ENCODE peak calls at places on chromosomes 11 and 22, in five cellular contexts. W is Calu3, I is IMR-90, X is fibroblast of pulmonary artery, P is astrocyte of the spinal cord. Z is an unnamed sample.

GRCh38 chr11:5131584-5132335 is 6.4 kb downstream of the OR52A5 start:
- DNase-seq in I (no peak), X (no peak), P (no peak), W (no peak), Z (no peak)

GRCh38 chr11:83002047-83002446 is 69.7 kb downstream of the RAB30 start:
- DNase-seq in P (no peak), I (no peak), W (no peak), X (peak), Z (no peak)

GRCh38 chr22:20211997-20212753 is 55.9 kb downstream of the RTN4R start:
- DNase-seq in P (no peak), I (peak), W (peak), X (peak), Z (peak)

GRCh38 chr11:32427935-32428664 is 7.2 kb downstream of the WT1 start:
- DNase-seq in X (no peak), W (no peak), I (no peak), P (no peak), Z (no peak)

GRCh38 chr11:67504950-67505561 is at the start of gene PITPNM1:
- DNase-seq in P (peak), I (peak), W (peak), X (peak), Z (peak)

GRCh38 chr11:11611381-11611780 is 10.4 kb downstream of the GALNT18 start:
- DNase-seq in I (no peak), X (no peak), P (no peak), W (no peak), Z (no peak)

GRCh38 chr11:61706452-61707400 is 26.5 kb downstream of the DAGLA start:
- DNase-seq in P (no peak), I (no peak), W (no peak), X (no peak), Z (no peak)

GRCh38 chr22:37206841-37207821 is 5.1 kb downstream of the SSTR3 start:
- DNase-seq in W (no peak), I (no peak), P (no peak), X (no peak), Z (peak)

GRCh38 chr11:73766763-73767162 is 5.9 kb upstream of the RAB6A start:
- DNase-seq in I (no peak), P (no peak), X (no peak), W (no peak), Z (no peak)

GRCh38 chr22:37019309-37020191 is at the start of the genes MPST and TST:
- DNase-seq in W (peak), P (peak), X (peak), I (peak), Z (peak)

GRCh38 chr22:24076091-24076867 is 65.2 kb downstream of the CABIN1 start:
- DNase-seq in X (no peak), W (no peak), P (no peak), I (peak), Z (no peak)

GRCh38 chr22:30127749-30128166 is 47.5 kb downstream of the HORMAD2 start:
- DNase-seq in I (peak), X (peak), W (no peak), P (peak), Z (no peak)

DNA sequence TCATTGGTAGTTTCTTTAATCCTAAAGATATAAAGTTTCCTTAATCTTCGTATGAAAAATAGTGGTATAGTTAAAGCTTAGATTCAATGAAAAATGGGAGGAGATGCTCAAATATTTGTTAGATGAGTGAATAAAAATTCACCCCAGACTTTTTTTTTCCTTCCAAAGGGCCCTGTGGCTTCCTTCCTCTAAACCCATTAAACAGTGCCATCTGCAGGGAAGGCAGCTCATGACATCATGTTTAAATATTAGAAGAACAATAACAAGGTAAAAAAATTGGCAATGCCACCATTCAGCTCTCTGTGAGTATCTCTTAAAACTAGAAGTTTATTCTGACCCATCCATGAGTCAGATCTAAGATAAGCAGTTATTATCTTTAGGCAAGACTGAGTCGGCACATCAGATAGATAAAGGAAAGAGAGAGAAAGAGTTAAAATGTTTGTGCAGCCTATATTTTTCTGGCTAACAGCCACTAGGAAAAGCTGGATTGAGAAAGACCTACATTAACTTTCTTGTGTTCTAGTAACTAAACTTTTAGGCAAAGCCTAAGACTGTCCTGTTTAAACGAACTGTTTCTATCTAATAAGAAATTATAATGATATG is 19.1 kb upstream of the OOSP1 start:
- DNase-seq in I (peak), P (peak), X (peak), W (peak), Z (peak)
- TF ChIP-seq CTCF in I (peak), P (peak), X (peak), W (peak), Z (peak)

DNA sequence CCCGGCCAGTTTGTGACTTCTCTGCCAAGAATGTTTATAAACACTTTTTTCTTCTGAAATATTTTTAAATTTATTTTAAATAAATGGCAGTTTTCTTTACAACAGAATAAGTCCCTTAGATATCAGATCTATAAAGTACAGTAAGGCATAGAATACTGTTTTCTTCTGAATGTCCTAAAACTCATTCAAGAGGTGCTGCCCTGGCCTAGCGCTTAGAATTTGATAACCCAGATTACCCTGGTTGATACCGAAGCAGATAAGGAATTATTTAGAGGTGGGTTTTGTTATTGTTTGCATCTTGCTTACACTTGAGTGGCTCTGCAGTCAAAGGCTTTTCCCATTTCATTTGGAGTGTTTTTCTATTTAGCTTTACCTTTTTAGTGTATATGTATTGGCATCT is 1.1 kb downstream of the ACAD8 start:
- DNase-seq in X (no peak), W (no peak), I (no peak), P (no peak), Z (no peak)
- TF ChIP-seq CTCF in X (no peak), W (no peak), I (no peak), P (no peak), Z (no peak)

GRCh38 chr11:64516226-64516625 is 74.8 kb upstream of the SLC22A12 start:
- DNase-seq in P (no peak), W (no peak), X (no peak), I (no peak), Z (no peak)
- TF ChIP-seq CTCF in P (peak), W (no peak), X (no peak), I (no peak), Z (no peak)

GRCh38 chr22:34847072-34847471 is 218.9 kb upstream of the ISX start:
- DNase-seq in X (no peak), I (no peak), W (no peak), P (peak), Z (no peak)

GRCh38 chr22:34845391-34845790 is 220.6 kb upstream of the ISX start:
- DNase-seq in P (no peak), I (no peak), X (no peak), W (no peak), Z (no peak)

GRCh38 chr22:34841321-34841901 is 224.5 kb upstream of the ISX start:
- DNase-seq in I (no peak), W (no peak), P (peak), X (no peak), Z (no peak)

GRCh38 chr22:34842630-34843029 is 223.3 kb upstream of the ISX start:
- DNase-seq in I (no peak), W (no peak), X (no peak), P (no peak), Z (no peak)

DNA sequence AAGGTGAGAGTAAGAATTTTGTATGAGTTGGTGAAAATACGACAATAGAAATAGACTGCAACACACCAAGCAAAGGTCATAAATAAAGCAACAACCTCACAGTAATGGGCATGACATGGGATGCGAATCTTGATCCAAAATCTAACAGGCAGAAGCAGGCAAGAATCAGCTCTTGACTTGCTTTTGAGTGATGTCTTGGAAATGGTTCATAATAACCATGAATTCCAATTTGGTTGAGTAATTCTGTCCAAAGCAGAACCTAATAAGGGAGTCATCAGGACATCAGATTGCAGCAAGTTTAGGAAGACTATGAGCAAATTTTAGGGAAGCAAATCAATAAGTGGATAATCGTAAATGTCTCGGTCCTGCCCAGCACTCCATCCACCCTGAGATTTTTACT is 224.0 kb upstream of the ISX start:
- DNase-seq in P (no peak), W (no peak), I (no peak), X (no peak), Z (no peak)
- TF ChIP-seq CTCF in P (no peak), W (no peak), I (no peak), X (no peak), Z (no peak)

DNA sequence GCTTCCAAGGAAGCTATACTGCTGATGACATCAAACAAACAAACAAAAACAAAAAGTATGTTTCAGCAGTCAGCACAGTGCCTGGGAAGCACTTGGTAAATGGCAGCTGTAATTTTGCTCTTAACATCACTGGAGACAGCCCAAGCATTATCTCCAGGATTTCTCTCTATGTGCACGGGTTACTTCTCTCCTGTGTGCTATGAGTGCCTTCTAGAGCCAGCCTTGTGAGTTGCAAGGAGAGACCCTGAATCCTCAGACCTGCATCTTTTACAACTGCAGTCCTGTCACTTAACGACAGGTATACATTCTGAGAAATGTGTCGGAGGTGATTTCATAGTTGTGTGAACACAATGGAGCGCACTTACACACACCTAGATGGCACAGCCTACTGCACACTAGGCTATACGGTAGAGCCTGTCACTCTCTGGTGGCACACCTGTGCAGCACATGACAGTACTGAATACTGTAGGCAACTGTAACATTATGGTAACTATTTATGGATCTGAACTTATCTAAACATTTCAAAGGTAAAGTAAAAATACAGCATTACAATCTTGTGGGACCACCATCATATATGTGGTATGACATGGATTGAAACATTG is 662.5 kb upstream of the B3GAT1 start:
- DNase-seq in W (no peak), I (no peak), P (no peak), X (no peak), Z (no peak)
- TF ChIP-seq CTCF in W (no peak), I (no peak), P (peak), X (peak), Z (no peak)

DNA sequence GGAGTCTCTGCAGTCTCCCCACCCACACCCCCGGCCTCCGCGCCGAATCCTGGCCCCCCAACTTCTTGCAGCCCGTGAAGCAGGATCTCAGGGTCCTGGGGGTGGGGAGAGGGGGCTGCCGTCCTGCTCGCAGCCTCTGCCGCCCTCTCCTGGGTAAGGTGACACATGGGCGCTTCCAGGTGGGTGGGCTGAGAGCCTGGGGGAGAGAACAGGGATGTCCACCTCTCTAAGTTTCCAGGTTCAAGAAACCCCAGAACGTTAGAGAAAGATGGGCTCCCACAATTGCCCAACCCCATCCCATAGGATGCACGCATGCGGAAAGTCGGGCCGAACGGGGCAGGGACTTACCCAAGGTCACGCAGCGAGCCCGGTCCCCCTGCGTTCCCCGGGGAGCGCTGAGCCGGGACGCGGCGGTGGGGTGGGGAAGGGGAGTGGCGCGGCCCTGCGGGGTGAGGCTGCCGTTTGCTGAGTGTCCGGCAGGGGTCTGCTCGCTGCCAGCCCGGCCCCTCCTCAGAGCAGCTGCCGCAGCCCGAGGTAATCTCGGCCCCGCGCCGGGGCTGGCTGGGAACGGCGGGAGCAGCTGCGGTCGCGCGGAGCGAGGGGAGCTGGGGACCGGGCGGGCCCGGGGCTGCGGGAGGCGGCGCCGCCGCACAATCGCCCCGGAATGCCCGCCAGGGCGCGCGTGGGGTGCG is 705 bp upstream of the CAPN1 start:
- DNase-seq in P (peak), I (peak), X (peak), W (peak), Z (peak)
- TF ChIP-seq CTCF in P (peak), I (peak), X (peak), W (peak), Z (peak)

GRCh38 chr22:25939384-25939783 is 197.4 kb downstream of the MYO18B start:
- DNase-seq in W (no peak), P (no peak), X (no peak), I (no peak), Z (no peak)

GRCh38 chr22:25942126-25942988 is 200.4 kb downstream of the MYO18B start:
- DNase-seq in I (no peak), P (no peak), X (no peak), W (no peak), Z (no peak)

GRCh38 chr22:25940479-25940878 is 198.5 kb downstream of the MYO18B start:
- DNase-seq in X (no peak), I (no peak), W (no peak), P (no peak), Z (no peak)

GRCh38 chr22:25942989-25943411 is 201.0 kb downstream of the MYO18B start:
- DNase-seq in I (no peak), X (no peak), P (no peak), W (no peak), Z (peak)

DNA sequence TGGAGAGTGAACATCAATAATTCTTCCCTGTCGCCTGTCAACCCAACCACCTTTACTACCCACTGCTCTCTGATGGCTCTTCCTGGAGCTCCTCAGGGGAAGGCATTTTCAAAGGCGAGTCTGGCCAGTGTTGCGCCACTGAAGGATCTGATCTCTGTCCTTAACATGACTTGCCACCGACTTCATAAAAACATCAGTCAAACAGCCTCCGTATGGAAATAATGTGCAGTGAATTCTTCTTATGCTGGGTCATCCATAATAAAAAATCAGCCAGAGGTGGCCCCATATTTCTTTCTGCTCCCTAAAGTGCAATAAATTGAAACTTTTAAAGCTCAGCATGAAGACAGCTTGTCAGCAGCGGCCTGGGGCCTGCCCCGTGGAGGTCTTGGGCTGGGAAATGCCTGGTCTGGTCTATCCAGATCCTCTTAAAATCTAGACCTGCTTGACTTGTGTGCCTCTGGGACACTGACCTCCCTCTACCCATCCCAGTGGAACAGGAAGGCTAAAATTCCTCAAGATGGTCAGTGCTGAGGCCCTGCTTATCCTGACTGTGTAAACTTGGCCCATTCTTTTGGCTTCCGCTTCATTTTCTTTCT is 199.5 kb downstream of the MYO18B start:
- DNase-seq in I (no peak), P (no peak), W (no peak), X (no peak), Z (no peak)
- TF ChIP-seq CTCF in I (no peak), P (no peak), W (no peak), X (no peak), Z (no peak)

DNA sequence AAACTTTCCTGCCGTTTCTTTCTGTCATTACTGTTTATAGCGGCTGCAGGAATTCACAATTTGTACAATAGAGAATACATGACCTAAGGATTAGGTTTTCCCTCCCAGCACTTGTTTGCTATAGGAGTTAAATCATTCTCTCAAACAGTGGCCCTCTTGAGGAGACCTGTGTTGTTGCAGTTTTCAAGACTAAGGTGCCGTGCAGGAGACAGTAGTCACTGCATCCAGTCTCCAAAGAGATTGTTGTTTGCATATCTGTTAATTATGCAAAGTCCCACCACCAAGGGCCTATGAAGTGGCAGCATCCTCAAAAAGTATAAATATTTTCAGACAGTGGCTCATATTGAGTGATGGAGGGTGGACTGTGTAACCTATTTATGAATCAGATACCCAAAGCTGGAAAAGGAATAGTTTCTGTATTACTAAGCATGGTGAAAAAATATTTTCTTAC is 2.3 kb downstream of the PRSS23 start:
- DNase-seq in I (peak), W (peak), X (peak), P (peak), Z (no peak)
- TF ChIP-seq CTCF in I (peak), W (no peak), X (peak), P (peak), Z (peak)

DNA sequence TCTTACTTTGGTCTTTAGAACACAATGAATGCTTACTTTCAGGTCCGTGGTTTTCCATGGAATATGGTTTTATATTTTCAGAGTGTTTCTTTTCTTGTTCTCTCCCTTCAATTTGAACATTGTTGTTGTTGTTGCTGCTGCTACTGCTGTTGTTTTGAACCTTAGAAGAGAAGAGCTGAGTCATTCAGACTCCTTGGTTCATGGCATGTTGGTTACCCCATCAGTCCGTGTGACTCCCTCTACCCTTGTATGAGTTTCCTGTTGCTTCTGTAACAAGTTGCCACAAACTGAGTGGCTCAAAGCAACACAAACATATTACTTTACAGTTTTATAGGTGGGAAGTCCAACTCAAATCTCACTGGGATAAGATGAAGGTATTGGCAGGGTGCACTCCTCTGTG is 511.0 kb downstream of the INSC start:
- DNase-seq in X (peak), I (no peak), W (no peak), P (no peak), Z (no peak)
- TF ChIP-seq CTCF in X (no peak), I (no peak), W (no peak), P (no peak), Z (no peak)

DNA sequence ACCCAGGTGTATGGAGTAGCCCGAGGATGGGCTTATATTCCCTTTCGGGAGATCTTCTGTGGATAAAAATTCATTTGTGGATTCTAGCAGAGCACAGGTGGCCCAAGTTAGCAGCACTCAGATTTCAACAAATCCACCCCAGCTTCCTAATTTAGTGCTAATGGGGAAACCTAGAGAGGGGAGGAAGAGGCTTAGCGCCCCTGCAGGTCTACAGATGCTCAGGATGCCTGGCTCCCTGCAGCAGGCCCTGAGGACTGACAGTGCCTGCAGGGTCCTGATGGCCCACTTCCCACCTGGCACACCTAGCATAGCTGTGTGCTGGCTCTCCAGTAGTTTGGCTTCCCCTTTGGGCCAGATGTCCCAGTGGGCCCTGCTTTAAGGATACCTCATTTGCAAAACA is 6.5 kb downstream of the DGAT2 start:
- DNase-seq in I (no peak), P (no peak), X (no peak), W (no peak), Z (no peak)
- TF ChIP-seq CTCF in I (no peak), P (no peak), X (no peak), W (no peak), Z (no peak)

Z was measured in adrenal gland.